ENCODE peak calls at places on chromosomes 1 and 21, in five cellular contexts. T is IMR-90, U is H9, N is mesendoderm, B is mesenchymal stem cell. Q is an unnamed sample.

GRCh38 chr1:190479537-190479936 is 1.9 kb upstream of the BRINP3 start:
- DNase-seq in U (no peak), T (no peak), N (peak; percentile 19), B (no peak), Q (no peak)

GRCh38 chr1:225652726-225653462 is at the start of gene ENAH:
- DNase-seq in U (peak; percentile 84), N (peak; percentile 83), B (peak; percentile 84), T (peak; percentile 76), Q (peak; percentile 82)

GRCh38 chr1:9850442-9851162 is 26.8 kb upstream of the CLSTN1 start:
- DNase-seq in U (peak; percentile 58), T (no peak), N (no peak), B (no peak), Q (no peak)

GRCh38 chr21:43866233-43866632 is 1.2 kb downstream of the AGPAT3 start:
- DNase-seq in T (peak; percentile 57), N (no peak), U (no peak), B (peak; percentile 59), Q (no peak)

GRCh38 chr1:238485062-238485905 is 594.6 kb upstream of the ZP4 start:
- DNase-seq in N (peak; percentile 60), T (peak; percentile 60), B (peak; percentile 34), U (peak; percentile 67), Q (no peak)

GRCh38 chr1:214764502-214764901 is 161.5 kb downstream of the CENPF start:
- DNase-seq in U (peak; percentile 27), N (no peak), B (no peak), T (no peak), Q (no peak)

GRCh38 chr1:242243472-242243871 is 244.6 kb upstream of the MAP1LC3C start:
- DNase-seq in B (no peak), U (no peak), T (no peak), N (no peak), Q (no peak)

GRCh38 chr1:207858806-207859205 is 52.1 kb downstream of the CD34 start:
- DNase-seq in B (peak; percentile 32), T (no peak), N (peak; percentile 56), U (no peak), Q (no peak)

GRCh38 chr1:68363346-68363745 is 86.4 kb downstream of the RPE65 start:
- DNase-seq in N (no peak), B (no peak), U (no peak), T (no peak), Q (no peak)

GRCh38 chr1:107198581-107198980 is 57.7 kb downstream of the NTNG1 start:
- DNase-seq in U (no peak), N (no peak), B (no peak), T (no peak), Q (no peak)

DNA sequence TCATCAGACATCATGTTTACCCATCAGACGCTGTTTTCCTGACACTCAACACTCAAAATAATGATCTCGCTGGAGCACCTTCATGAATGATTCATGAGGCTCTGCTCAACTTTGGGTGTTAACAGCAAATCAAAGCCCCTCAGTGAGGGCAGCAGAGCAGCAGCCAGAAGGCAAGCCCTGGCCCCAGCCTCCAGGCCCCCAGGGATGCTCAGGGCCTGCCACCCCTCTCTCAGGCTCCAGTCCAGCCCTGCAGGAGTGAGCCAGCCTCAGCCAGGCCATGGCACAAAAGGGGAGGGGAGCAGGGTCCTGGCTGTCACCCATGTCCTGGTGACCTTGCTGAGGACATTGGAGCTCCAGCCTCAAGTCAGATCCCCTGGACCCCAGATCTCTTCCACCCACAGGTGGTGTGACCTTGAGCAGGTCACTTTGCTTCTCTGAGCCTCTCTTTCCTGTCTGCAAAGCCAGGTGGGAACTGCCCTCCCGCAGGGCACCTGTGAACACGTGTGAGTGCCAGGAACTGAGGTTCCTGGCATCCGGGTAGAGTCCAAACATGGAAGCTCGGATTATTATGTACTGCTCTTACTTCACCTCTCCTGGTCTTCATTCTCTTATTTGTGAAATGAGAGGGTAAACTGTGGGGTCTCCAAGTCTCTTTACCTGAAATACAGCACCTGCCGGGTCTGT is 161.6 kb upstream of the VAMP3 start:
- DNase-seq in U (no peak), B (no peak), N (peak; percentile 81), T (no peak), Q (no peak)
- H3K4me2 ChIP-seq in U (no peak overlapping the region), B (no peak overlapping the region), N (no peak overlapping the region), T (no peak overlapping the region), Q (no peak overlapping the region)

DNA sequence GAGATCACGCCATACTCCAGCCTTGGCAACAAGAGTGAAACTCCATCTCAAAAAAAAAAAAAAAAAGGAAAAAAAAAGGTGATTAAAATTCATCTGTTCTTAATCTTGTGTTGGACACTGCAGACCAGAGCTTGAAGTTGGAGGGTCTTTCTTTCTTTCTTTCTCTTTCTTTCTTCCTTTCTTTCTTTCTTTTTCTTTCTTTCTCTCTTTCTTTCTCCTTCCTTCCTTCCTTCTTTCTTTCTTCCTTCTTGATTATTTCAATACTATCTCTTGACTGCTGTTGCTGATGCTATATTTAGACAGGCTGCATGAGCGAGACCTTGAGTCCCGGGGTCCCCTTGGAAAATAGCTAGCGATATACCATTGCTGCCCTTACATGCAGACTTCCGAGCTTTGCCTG is 107.4 kb upstream of the ADAR start:
- DNase-seq in U (no peak), B (no peak), T (no peak), N (no peak), Q (no peak)
- H2BK5ac ChIP-seq in U (no peak overlapping the region), B (no peak overlapping the region), T (no peak overlapping the region), N (no peak overlapping the region), Q (no peak overlapping the region)

DNA sequence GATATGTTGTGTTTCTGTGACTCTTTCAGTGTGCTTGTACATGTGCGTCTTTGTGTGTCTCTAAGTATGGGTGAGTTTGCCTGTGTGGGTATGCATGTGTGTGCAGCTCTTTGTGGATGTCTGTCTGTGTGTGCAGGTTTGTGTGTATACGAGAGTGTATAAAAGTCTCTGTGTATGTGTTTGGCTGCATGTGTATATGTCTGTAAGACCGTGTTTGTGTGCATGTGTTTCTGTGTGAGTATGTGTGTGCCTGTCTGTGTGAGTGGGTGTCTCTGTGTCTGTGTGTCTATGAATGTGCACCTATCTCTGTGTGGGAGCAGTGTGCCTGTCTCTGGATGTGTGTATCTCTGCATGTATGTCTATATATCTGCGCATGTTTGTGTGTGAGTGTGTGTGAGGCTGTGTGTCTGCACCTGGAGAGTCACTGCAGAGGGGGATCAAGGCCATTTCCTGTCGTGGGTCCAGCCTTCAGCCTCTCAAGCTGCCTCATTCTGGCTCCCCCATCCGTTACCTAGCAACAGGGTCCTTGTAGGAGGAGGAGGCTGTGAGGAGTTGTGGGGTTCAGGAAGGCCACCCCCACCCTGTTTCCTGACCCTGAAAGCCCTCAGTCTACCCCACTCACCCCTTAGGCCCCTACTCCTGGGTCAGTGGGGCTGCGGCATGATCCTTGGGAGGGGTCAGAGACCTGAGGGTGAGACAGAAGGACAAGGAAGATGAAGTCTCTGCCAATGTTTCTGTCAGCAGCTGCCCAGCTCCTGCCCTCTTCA is 10.3 kb downstream of the FGR start:
- DNase-seq in N (no peak), T (no peak), B (no peak), U (no peak), Q (no peak)
- H3K4ac ChIP-seq in N (no peak overlapping the region), T (no peak overlapping the region), B (no peak overlapping the region), U (no peak overlapping the region), Q (peak overlapping the region; percentile 7)

GRCh38 chr1:70675737-70676156 is 264.7 kb downstream of the CTH start:
- DNase-seq in B (no peak), N (peak; percentile 90), T (no peak), U (peak; percentile 71), Q (no peak)
- H3K4me2 ChIP-seq in B (no peak overlapping the region), N (no peak overlapping the region), T (no peak overlapping the region), U (peak overlapping the region; percentile 17), Q (no peak overlapping the region)

DNA sequence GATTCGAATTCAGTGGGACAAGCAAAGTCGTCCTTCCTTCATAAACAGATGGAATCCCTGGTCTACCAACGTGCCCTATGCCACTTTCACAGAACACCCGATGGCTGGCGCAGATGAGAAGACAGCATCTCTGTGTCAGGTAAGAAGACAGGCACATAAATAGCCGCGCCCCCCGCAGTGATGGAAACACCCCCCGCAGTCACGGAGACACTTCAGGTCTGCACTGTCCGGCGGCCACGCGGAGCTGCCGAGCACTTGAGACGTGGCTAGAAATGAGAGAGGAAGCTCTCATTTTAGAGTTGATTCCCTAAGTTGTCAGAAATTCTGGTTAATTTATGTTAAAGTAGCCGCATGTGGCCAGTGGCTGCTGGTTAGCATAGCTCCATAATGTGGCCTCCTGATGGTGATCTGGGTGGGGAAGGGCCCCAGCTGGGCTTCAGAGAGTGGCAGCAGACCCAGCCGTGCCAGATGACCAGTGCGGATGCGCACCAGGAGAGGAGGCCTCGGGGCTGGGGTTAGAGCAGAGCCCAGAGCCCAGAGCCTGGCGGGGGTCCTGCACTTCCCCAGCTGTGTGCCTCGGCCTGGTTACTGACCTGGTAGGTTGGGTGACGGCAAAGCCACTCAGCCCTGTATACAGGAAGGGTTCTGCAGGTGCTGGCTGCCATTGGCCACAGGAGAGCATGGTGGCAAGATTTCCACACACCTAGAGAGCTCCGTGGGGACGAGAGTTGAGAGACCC is 2.9 kb downstream of the TPRG1L start:
- DNase-seq in B (no peak), U (no peak), N (no peak), T (no peak), Q (no peak)
- H2BK5ac ChIP-seq in B (no peak overlapping the region), U (no peak overlapping the region), N (no peak overlapping the region), T (no peak overlapping the region), Q (no peak overlapping the region)

GRCh38 chr1:167752219-167752985 is 30.6 kb downstream of the MPZL1 start:
- DNase-seq in B (no peak), T (peak; percentile 31), N (no peak), U (no peak), Q (no peak)
- H3K4ac ChIP-seq in B (no peak overlapping the region), T (peak overlapping the region; percentile 86), N (no peak overlapping the region), U (no peak overlapping the region), Q (no peak overlapping the region)

GRCh38 chr21:25551548-25551947 is 55.7 kb downstream of the MRPL39 start:
- DNase-seq in U (no peak), B (no peak), T (no peak), N (no peak), Q (no peak)
- H3K4me2 ChIP-seq in U (no peak overlapping the region), B (no peak overlapping the region), T (no peak overlapping the region), N (no peak overlapping the region), Q (no peak overlapping the region)

GRCh38 chr1:223717695-223718363 is 5.5 kb downstream of the CAPN2 start:
- DNase-seq in U (no peak), B (no peak), N (peak; percentile 63), T (peak; percentile 53), Q (no peak)

GRCh38 chr1:223716302-223716862 is 4.0 kb downstream of the CAPN2 start:
- DNase-seq in U (no peak), B (no peak), N (no peak), T (no peak), Q (no peak)

GRCh38 chr1:223720987-223721591 is 8.8 kb downstream of the CAPN2 start:
- DNase-seq in T (peak; percentile 95), N (no peak), B (peak; percentile 95), U (no peak), Q (no peak)

GRCh38 chr1:223717123-223717522 is 4.8 kb downstream of the CAPN2 start:
- DNase-seq in T (no peak), U (no peak), N (peak; percentile 55), B (no peak), Q (no peak)

GRCh38 chr1:223718850-223719249 is 6.5 kb downstream of the CAPN2 start:
- DNase-seq in U (peak; percentile 75), N (peak; percentile 97), T (peak; percentile 46), B (no peak), Q (no peak)
- H2BK5ac ChIP-seq in U (no peak overlapping the region), N (no peak overlapping the region), T (peak overlapping the region; percentile 3), B (no peak overlapping the region), Q (no peak overlapping the region)

GRCh38 chr1:153608089-153608672 is 4.8 kb downstream of the S100A16 start:
- DNase-seq in N (no peak), U (no peak), T (no peak), B (no peak), Q (no peak)
- H3K4ac ChIP-seq in N (no peak overlapping the region), U (no peak overlapping the region), T (peak overlapping the region; percentile 92), B (peak overlapping the region; percentile 83), Q (no peak overlapping the region)

GRCh38 chr1:234840253-234840652 is 230.3 kb upstream of the IRF2BP2 start:
- DNase-seq in B (no peak), T (no peak), U (no peak), N (no peak), Q (no peak)
- H3K4me2 ChIP-seq in B (no peak overlapping the region), T (no peak overlapping the region), U (no peak overlapping the region), N (no peak overlapping the region), Q (no peak overlapping the region)